ENCODE peak calls at places on chromosomes 2 and 18, in four cellular contexts. G, Y, T and C are unnamed samples. For H3K9me3, the result is how much of the 10 kb centered on the place peaks cover.

GRCh38 chr2:120239488-120240287 is 13.0 kb upstream of the RALB start:
- DNase-seq in G (peak), Y (no peak), T (peak), C (no peak)

GRCh38 chr2:70199320-70199864 is 8.6 kb upstream of the C2orf42 start:
- DNase-seq in G (no peak), Y (no peak), T (no peak), C (no peak)

GRCh38 chr18:8496186-8496585 is 113.1 kb upstream of the RAB12 start:
- DNase-seq in G (no peak), Y (no peak), T (no peak), C (no peak)

GRCh38 chr2:168114619-168115018 is 132.8 kb downstream of the STK39 start:
- DNase-seq in G (no peak), Y (no peak), T (no peak), C (no peak)

GRCh38 chr18:63848159-63848558 is 39.3 kb upstream of the SERPINB2 start:
- DNase-seq in G (peak), Y (peak), T (peak), C (peak)

GRCh38 chr2:309148-309969 is 21.5 kb upstream of the ALKAL2 start:
- DNase-seq in G (no peak), Y (peak), T (no peak), C (no peak)

GRCh38 chr18:56108486-56109367 is 520.7 kb upstream of the TCF4 start:
- DNase-seq in G (no peak), Y (no peak), T (peak), C (no peak)

GRCh38 chr2:3111267-3111666 is 266.4 kb downstream of the EIPR1 start:
- DNase-seq in G (no peak), Y (no peak), T (no peak), C (no peak)

GRCh38 chr2:231190531-231191197 is 7.8 kb upstream of the ARMC9 start:
- DNase-seq in G (peak), Y (no peak), T (peak), C (no peak)

GRCh38 chr18:32802606-32803451 is 30.0 kb upstream of the KLHL14 start:
- DNase-seq in G (no peak), Y (no peak), T (no peak), C (no peak)

GRCh38 chr2:121976912-121977311 is 221.5 kb downstream of the TSN start:
- DNase-seq in G (no peak), Y (no peak), T (no peak), C (peak)

GRCh38 chr2:102664439-102665042 is 45.2 kb downstream of the SLC9A2 start:
- DNase-seq in G (peak), Y (no peak), T (no peak), C (no peak)

GRCh38 chr2:189613077-189613636 is 32.6 kb upstream of the SLC40A1 start:
- DNase-seq in G (peak), Y (no peak), T (peak), C (no peak)

GRCh38 chr2:181466661-181467576 is 9.7 kb downstream of the ITGA4 start:
- DNase-seq in G (peak), Y (peak), T (peak), C (peak)

GRCh38 chr2:102185347-102185746 is 1.5 kb upstream of the IL1RL2 start:
- DNase-seq in G (peak), Y (no peak), T (peak), C (peak)

GRCh38 chr2:68284896-68285295 is 32.6 kb upstream of the PPP3R1 start:
- DNase-seq in G (peak), Y (no peak), T (no peak), C (peak)

GRCh38 chr2:236449167-236449586 is 120.4 kb upstream of the ACKR3 start:
- DNase-seq in G (no peak), Y (no peak), T (no peak), C (no peak)

GRCh38 chr2:149068225-149068995 is 29.9 kb downstream of the LYPD6B start:
- DNase-seq in G (peak), Y (no peak), T (no peak), C (no peak)

GRCh38 chr2:193810533-193810932 is 1615.8 kb upstream of the TMEFF2 start:
- DNase-seq in G (no peak), Y (no peak), T (no peak), C (no peak)

GRCh38 chr2:55097083-55097461 is 46.8 kb upstream of the RTN4 start:
- DNase-seq in G (no peak), Y (no peak), T (no peak), C (no peak)

GRCh38 chr2:241530571-241530970 is 22.2 kb upstream of the STK25 start:
- DNase-seq in G (no peak), Y (no peak), T (no peak), C (no peak)

GRCh38 chr2:120218181-120218580 is 5.0 kb downstream of the TMEM185B start:
- DNase-seq in G (no peak), Y (no peak), T (no peak), C (no peak)

GRCh38 chr2:37782155-37782673 is 110.8 kb upstream of the CDC42EP3 start:
- DNase-seq in G (no peak), Y (no peak), T (no peak), C (no peak)

GRCh38 chr2:31526946-31527345 is 53.8 kb downstream of the SRD5A2 start:
- DNase-seq in G (no peak), Y (no peak), T (no peak), C (no peak)

GRCh38 chr2:12811916-12812315 is 95.2 kb downstream of the TRIB2 start:
- DNase-seq in G (no peak), Y (no peak), T (no peak), C (no peak)

GRCh38 chr18:3577456-3577855 is 127.5 kb downstream of the TGIF1 start:
- DNase-seq in G (no peak), Y (no peak), T (no peak), C (no peak)

GRCh38 chr2:222805591-222806304 is 55.1 kb upstream of the ACSL3 start:
- DNase-seq in G (no peak), Y (no peak), T (no peak), C (no peak)

GRCh38 chr2:127195140-127196074 is 24.7 kb downstream of the CYP27C1 start:
- DNase-seq in G (no peak), Y (no peak), T (no peak), C (no peak)

GRCh38 chr18:58216071-58216471 is 172.0 kb downstream of the NEDD4L start:
- DNase-seq in G (peak), Y (no peak), T (no peak), C (no peak)

GRCh38 chr2:202038471-202039277 is 5.0 kb downstream of the FZD7 start:
- DNase-seq in G (peak), Y (no peak), T (no peak), C (no peak)

GRCh38 chr2:14255135-14255820 is 377.2 kb upstream of the LRATD1 start:
- DNase-seq in G (no peak), Y (no peak), T (no peak), C (no peak)

GRCh38 chr2:202152104-202152771 is 79.2 kb downstream of the KIAA2012 start:
- DNase-seq in G (peak), Y (no peak), T (no peak), C (no peak)

GRCh38 chr2:123840016-123840415 is 185.1 kb upstream of the CNTNAP5 start:
- DNase-seq in G (no peak), Y (no peak), T (no peak), C (no peak)

GRCh38 chr2:123839326-123839725 is 185.8 kb upstream of the CNTNAP5 start:
- DNase-seq in G (no peak), Y (no peak), T (no peak), C (no peak)

GRCh38 chr2:123840614-123841013 is 184.5 kb upstream of the CNTNAP5 start:
- DNase-seq in G (no peak), Y (no peak), T (no peak), C (no peak)
- H3K9me3 ChIP-seq in G (under half), Y (under half), T (under half), C (under half)

DNA sequence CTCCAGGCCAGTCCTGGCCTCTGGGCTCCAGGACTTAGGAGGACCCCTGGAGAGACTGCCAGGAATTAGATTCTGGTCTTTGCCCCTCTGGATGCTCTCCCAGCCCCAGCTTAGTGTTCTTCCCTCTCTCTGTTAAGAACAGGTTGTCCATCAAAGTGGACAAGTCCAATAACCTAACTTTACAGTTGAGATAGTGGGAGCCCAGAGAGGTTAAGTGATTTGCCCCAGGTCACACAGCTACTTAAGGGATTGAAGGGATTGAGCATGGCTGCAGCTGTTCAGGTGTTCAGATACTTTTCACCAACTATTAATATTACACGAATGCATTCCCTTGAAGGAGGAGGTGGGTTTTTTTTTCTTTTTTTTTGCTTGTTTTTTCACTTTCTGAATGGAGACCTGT is 57.6 kb downstream of the EDAR start:
- DNase-seq in G (no peak), Y (no peak), T (no peak), C (no peak)
- TF ChIP-seq EZH2 in G (no peak), Y (no peak), T (no peak), C (no peak)

GRCh38 chr2:73984922-73985317 is 210 bp downstream of the TET3 start:
- DNase-seq in G (no peak), Y (peak), T (no peak), C (no peak)

GRCh38 chr2:73987948-73988700 is 3.4 kb downstream of the TET3 start:
- DNase-seq in G (no peak), Y (no peak), T (no peak), C (no peak)

GRCh38 chr2:73986085-73986680 is 1.5 kb downstream of the TET3 start:
- DNase-seq in G (no peak), Y (no peak), T (no peak), C (no peak)

GRCh38 chr2:73985318-73986084 is 791 bp downstream of the TET3 start:
- DNase-seq in G (peak), Y (peak), T (no peak), C (peak)

DNA sequence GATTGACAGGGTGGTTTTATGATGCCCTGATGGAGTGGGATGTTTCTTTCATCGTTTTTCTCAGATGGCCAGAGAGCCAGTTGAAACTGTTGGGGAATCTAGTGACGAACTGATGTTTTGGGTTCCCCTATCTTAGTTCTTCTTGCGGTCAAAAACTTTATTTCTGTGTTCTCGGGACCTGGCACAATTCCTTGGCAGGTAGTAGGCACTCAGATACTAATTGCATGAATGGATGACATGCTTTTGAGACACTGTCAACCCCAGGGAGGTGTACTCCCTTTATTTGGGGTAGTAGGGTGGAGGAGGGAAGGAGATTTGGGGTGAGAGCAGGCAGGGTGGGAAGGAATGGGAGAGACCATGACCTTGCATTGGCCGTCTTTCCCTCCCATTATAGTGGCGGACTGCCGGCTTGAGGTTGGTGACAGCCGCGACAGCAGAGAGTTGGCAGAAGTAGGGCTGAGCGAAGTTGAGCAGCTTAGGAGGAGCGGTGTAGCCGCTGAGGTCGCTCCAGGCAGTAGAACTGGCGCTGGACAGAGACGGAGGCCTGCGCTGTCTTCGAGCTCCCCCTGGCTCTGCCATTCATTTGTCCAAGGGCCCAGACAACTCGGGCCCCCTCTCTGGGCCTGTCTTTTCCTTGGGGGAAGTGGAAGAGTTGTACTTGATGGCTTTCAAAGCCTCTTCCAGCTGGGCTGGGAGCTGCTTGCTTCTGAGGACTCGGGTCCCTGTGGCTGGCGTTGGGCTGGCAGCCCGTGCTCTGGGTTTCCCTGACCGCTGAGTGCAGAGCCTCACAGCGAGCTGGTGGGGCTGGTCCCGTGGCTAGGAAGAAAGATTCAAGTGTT is 2.6 kb downstream of the TET3 start:
- DNase-seq in G (no peak), Y (peak), T (peak), C (no peak)
- H3K4me3 ChIP-seq in G (no peak), Y (peak), T (no peak), C (peak)

DNA sequence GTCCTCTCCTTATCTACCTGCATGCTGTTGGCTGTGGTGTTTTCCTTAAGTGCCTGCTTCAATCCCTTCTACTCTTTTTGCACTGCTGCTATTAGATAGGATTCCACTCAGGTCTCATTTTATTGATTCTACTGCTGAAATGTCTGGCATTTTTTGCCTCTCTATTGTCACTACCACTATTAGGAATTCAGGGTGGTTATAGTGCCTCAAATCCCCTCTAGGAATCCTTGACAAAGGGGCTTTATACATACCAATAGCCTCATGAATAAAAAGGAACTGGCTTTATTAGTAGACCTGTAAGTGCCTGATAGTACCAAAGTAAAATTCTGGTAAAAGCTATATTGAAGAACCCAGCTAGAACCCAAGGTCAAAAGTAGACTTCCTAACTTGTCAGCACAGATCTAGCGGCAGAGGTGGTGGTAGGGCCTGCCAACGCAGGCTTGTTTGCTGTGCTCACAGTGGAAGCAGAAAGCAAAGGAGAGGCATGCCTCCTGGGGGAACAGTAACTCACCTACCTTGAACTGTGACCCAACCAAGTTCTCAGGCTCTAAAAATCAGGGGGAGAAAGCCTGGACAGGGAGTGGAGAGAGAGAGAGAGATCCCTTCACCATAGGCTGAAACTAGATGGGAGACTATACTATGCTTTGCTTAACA is 200.8 kb downstream of the RAB3GAP1 start:
- DNase-seq in G (no peak), Y (no peak), T (no peak), C (no peak)
- H3K9me3 ChIP-seq in G (under half), Y (under half), T (under half), C (under half)

GRCh38 chr2:174327958-174328308 is 6.8 kb upstream of the SP9 start:
- DNase-seq in G (peak), Y (no peak), T (no peak), C (no peak)
- TF ChIP-seq EZH2 in G (no peak), Y (no peak), T (no peak), C (no peak)

DNA sequence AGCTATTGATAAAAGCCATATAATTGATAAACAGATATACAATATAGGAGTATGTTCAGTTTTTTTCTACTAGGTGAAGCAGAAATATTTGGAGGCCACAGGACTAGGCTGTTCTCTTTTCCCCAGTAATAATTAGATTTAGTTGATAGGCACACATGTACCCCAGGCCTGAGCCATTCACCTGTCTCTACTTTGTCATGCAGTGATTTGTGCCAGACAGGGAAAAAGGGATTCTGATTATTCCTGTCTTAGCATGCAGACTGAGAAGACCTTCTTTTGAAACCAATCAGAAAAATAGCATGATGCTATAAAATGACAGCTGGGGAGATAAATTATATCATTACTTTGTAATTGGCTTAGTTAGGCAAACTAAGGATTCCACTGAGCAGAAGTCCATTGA is 94.3 kb downstream of the DOCK10 start:
- DNase-seq in G (no peak), Y (no peak), T (no peak), C (no peak)
- H3K4me3 ChIP-seq in G (no peak), Y (no peak), T (peak), C (no peak)